ENCODE peak calls at places on chromosomes 3 and 15, in four cellular contexts. One of them, this sample, is unnamed.

GRCh38 chr3:72446406-72447058 is 401.7 kb downstream of the SHQ1 start:
- DNase-seq in aorta: no peak
- DNase-seq in heart left ventricle: no peak
- DNase-seq in Panc1: no peak
- DNase-seq in this sample: peak; percentile 54

GRCh38 chr15:31402003-31402402 is 75.4 kb downstream of the KLF13 start:
- DNase-seq in heart left ventricle: no peak
- DNase-seq in Panc1: no peak
- DNase-seq in aorta: peak; percentile 45
- DNase-seq in this sample: no peak

GRCh38 chr3:39644176-39644575 is 165.2 kb upstream of the MYRIP start:
- DNase-seq in aorta: no peak
- DNase-seq in heart left ventricle: no peak
- DNase-seq in Panc1: no peak
- DNase-seq in this sample: peak; percentile 86

GRCh38 chr3:13227315-13228165 is 154.3 kb upstream of the IQSEC1 start:
- DNase-seq in Panc1: no peak
- DNase-seq in aorta: no peak
- DNase-seq in heart left ventricle: no peak
- DNase-seq in this sample: no peak

GRCh38 chr3:150875548-150875947 is 29.7 kb downstream of the MINDY4B start:
- DNase-seq in aorta: no peak
- DNase-seq in Panc1: no peak
- DNase-seq in heart left ventricle: no peak
- DNase-seq in this sample: peak; percentile 18

GRCh38 chr15:94075349-94075748 is 156.0 kb upstream of the MCTP2 start:
- DNase-seq in aorta: peak; percentile 73
- DNase-seq in Panc1: no peak
- DNase-seq in heart left ventricle: peak; percentile 47
- DNase-seq in this sample: peak; percentile 58

GRCh38 chr3:195549931-195550519 is 6.9 kb upstream of the PPP1R2 start:
- DNase-seq in heart left ventricle: peak; percentile 32
- DNase-seq in aorta: no peak
- DNase-seq in Panc1: no peak
- DNase-seq in this sample: no peak

GRCh38 chr3:127264292-127264691 is 23.6 kb downstream of the PRR20G start:
- DNase-seq in heart left ventricle: no peak
- DNase-seq in aorta: no peak
- DNase-seq in Panc1: no peak
- DNase-seq in this sample: peak; percentile 60

GRCh38 chr15:70788114-70789049 is 25.0 kb upstream of the UACA start:
- DNase-seq in aorta: no peak
- DNase-seq in heart left ventricle: no peak
- DNase-seq in Panc1: peak; percentile 98
- DNase-seq in this sample: peak; percentile 64

GRCh38 chr3:195003006-195003892 is 267.7 kb downstream of the XXYLT1 start:
- DNase-seq in Panc1: no peak
- DNase-seq in aorta: peak; percentile 73
- DNase-seq in heart left ventricle: peak; percentile 52
- DNase-seq in this sample: peak; percentile 36

GRCh38 chr15:99126930-99127329 is 22.1 kb downstream of the SYNM start:
- DNase-seq in aorta: no peak
- DNase-seq in heart left ventricle: no peak
- DNase-seq in Panc1: no peak
- DNase-seq in this sample: no peak

GRCh38 chr15:99129644-99130043 is 24.8 kb downstream of the SYNM start:
- DNase-seq in Panc1: no peak
- DNase-seq in heart left ventricle: no peak
- DNase-seq in aorta: no peak
- DNase-seq in this sample: no peak

GRCh38 chr15:99126195-99126594 is 21.3 kb downstream of the SYNM start:
- DNase-seq in Panc1: no peak
- DNase-seq in heart left ventricle: no peak
- DNase-seq in aorta: no peak
- DNase-seq in this sample: no peak

GRCh38 chr15:99128411-99128810 is 23.5 kb downstream of the SYNM start:
- DNase-seq in heart left ventricle: no peak
- DNase-seq in Panc1: no peak
- DNase-seq in aorta: no peak
- DNase-seq in this sample: no peak

DNA sequence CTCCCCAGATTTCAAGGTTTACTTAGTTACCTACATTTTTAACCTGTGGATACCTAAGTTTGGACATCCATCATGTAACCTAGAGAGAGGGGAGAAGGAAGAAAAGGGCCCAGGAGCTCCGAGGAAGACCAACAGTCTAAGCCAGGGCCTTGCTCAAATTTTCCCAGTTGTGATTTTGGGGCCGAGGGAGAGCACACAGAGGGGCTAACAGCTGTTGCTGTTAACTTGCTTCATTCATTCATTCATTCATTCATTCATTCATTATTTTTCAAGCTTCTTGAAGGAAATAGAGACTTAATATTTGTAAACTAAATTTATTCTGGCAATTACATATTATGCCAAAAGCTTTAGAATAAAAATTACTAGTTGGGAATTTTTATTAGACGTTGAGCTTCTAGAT is 22.9 kb downstream of the SYNM start:
- DNase-seq in heart left ventricle: no peak
- DNase-seq in aorta: no peak
- DNase-seq in Panc1: no peak
- DNase-seq in this sample: no peak
- H3K27ac ChIP-seq in heart left ventricle: no peak overlapping the region
- H3K27ac ChIP-seq in aorta: no peak overlapping the region
- H3K27ac ChIP-seq in Panc1: no peak overlapping the region
- H3K27ac ChIP-seq in this sample: no peak overlapping the region

GRCh38 chr3:179961081-179962078 is 75.4 kb downstream of the PEX5L start:
- DNase-seq in Panc1: no peak
- DNase-seq in heart left ventricle: no peak
- DNase-seq in aorta: no peak
- DNase-seq in this sample: no peak
- H3K27ac ChIP-seq in Panc1: no peak overlapping the region
- H3K27ac ChIP-seq in heart left ventricle: no peak overlapping the region
- H3K27ac ChIP-seq in aorta: no peak overlapping the region
- H3K27ac ChIP-seq in this sample: no peak overlapping the region

GRCh38 chr3:93969443-93969842 is 4.3 kb downstream of the PROS1 start:
- DNase-seq in heart left ventricle: no peak
- DNase-seq in aorta: no peak
- DNase-seq in Panc1: peak; percentile 85
- DNase-seq in this sample: peak; percentile 54

GRCh38 chr3:93969997-93970396 is 3.7 kb downstream of the PROS1 start:
- DNase-seq in aorta: no peak
- DNase-seq in heart left ventricle: no peak
- DNase-seq in Panc1: no peak
- DNase-seq in this sample: peak; percentile 21

DNA sequence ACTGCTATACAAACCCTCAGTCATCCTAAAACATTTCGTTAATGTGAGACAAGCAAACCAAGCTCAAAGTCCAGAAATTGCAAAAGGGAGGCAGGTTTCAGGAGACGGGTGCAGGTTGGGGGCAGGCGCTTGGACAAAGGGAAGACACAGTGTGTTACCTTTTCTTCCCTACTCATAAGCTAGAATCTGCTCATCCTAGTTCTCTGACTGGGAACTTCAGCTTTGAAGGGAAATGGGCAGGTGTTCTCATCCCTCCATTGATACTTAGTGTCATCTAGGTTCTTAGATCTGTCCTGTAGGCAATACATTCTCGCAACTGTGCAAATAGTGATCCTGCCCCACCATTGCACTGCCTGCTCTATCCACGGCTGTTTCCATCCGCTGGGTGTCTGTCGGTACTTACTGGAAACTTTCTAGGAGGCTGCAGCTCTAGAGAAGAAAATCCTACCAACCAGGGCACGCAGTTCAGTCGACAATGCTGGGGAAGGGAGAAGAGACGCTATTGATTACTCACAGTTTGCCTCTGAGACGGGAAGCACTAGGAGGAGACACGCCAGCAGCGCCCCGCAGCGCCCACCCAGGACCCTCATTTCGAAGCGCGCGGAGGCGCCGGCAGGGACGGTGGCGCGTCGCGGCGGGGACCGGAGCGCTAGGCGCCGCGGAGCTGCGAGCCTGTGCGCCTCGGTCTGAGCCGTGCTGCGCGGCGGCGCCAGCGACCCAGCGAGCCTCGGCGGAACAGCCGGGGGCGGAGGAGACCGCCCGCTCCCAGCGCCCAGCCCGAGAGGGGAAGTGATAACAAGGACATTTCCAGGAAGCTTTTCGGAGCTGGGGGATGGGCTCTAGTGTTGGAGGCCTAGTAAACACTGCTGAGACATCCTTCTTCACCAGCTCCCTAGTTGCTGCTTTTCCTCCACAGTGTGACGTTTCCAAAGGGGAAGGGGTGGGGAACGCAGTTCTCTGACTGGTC is at the start of gene PROS1:
- DNase-seq in heart left ventricle: peak; percentile 89
- DNase-seq in aorta: peak; percentile 93
- DNase-seq in Panc1: peak; percentile 51
- DNase-seq in this sample: peak; percentile 90
- H3K27ac ChIP-seq in heart left ventricle: peak within 1 kb of the TSS; percentile 90
- H3K27ac ChIP-seq in aorta: peak within 1 kb of the TSS; percentile 79
- H3K27ac ChIP-seq in Panc1: peak within 1 kb of the TSS; percentile 76
- H3K27ac ChIP-seq in this sample: peak within 1 kb of the TSS; percentile 88

DNA sequence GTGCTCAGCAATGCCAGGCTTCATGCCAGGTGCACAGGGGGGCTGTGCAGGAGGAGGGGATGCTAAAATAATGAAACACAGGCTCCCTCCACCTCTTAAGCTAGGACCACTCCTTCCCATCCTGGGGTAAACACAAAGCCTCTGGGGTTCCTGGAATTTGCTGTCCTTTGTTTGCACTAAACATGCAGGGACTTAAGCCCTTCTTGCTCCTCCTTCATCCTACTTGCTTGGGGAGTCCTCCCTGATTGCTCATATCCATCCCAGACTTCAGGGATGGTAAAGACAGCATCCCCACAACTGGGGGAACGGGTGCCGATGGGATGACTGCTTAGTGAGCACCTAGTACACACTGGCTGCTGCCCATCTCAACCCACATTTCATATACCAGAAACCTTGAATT is 5.1 kb downstream of the LINGO1 start:
- DNase-seq in aorta: no peak
- DNase-seq in heart left ventricle: no peak
- DNase-seq in Panc1: no peak
- DNase-seq in this sample: no peak
- H3K27ac ChIP-seq in aorta: no peak overlapping the region
- H3K27ac ChIP-seq in heart left ventricle: no peak overlapping the region
- H3K27ac ChIP-seq in Panc1: no peak overlapping the region
- H3K27ac ChIP-seq in this sample: no peak overlapping the region

DNA sequence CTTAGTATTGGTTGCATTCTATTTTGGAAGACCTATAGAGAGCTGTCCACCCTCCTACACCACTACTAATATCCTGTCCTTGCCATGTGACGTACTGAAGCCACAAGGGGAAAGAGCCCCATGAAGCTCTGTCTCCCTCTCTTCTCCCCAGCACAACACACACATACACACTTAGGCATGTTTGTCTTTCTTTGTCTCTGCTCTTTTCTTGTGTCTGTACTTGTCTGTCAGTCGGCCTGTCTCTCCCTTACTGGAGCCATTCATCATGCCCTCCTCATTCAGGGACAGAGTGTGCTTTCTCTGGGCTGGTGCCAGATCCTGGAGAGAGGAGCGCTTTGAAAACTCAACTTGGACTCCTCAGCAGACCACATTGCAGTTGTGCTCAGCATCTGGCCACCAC is 47.6 kb downstream of the PSMD6 start:
- DNase-seq in heart left ventricle: peak; percentile 52
- DNase-seq in aorta: peak; percentile 61
- DNase-seq in Panc1: no peak
- DNase-seq in this sample: peak; percentile 57
- H3K27ac ChIP-seq in heart left ventricle: peak overlapping the region; percentile 27
- H3K27ac ChIP-seq in aorta: no peak overlapping the region
- H3K27ac ChIP-seq in Panc1: no peak overlapping the region
- H3K27ac ChIP-seq in this sample: peak overlapping the region; percentile 95

DNA sequence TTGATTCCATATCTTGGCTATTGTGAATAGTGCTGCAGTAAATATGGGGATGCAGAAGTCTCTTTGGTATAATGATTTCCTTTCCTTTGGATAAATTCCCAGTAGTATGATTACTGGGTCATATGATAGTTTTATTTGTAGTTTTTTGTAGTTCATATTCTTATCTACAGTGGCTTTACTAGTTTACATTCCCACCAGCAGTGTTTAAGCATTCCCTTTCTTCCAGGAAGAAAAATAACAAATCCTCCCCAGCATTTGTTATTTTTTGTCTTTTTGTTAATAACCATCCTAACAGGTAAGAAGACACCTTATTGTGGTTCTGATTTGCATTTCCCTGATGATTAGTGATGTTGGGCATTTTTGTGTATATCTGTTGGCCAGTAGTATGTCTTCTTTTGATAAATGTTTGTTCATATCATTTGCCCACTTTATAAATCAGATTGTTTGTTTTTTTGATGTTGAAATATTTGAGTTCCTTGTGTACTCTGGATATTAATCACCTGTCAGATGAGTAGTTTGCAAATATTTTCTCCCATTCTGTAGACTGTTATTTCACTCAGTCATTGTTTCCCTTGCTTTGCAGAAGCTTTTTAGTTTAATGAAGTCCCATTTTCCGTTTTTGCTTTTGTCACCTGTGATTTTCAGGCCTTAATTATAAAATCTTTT is 163.4 kb upstream of the THRB start:
- DNase-seq in heart left ventricle: no peak
- DNase-seq in aorta: no peak
- DNase-seq in Panc1: no peak
- DNase-seq in this sample: no peak
- H3K27ac ChIP-seq in heart left ventricle: no peak overlapping the region
- H3K27ac ChIP-seq in aorta: no peak overlapping the region
- H3K27ac ChIP-seq in Panc1: no peak overlapping the region
- H3K27ac ChIP-seq in this sample: no peak overlapping the region

GRCh38 chr3:187811580-187812250 is 66.4 kb upstream of the BCL6 start:
- DNase-seq in aorta: no peak
- DNase-seq in Panc1: no peak
- DNase-seq in heart left ventricle: no peak
- DNase-seq in this sample: peak; percentile 87
- H3K27ac ChIP-seq in aorta: no peak overlapping the region
- H3K27ac ChIP-seq in Panc1: peak overlapping the region; percentile 24
- H3K27ac ChIP-seq in heart left ventricle: no peak overlapping the region
- H3K27ac ChIP-seq in this sample: no peak overlapping the region

This sample was measured in GM23248.